ENCODE peak calls at places on chromosomes 12 and 14, in six cellular contexts. X is thoracic aorta; P is CD8-positive, alpha-beta T cell; C is choroid plexus epithelial cell; O is AG09309; M is breast epithelium. Y is an unnamed sample.
A peak's percentile ranks its signal among the peaks of the same experiment; 100 is the strongest.

GRCh38 chr12:78101946-78102635 is 271.4 kb downstream of the NAV3 start:
- DNase-seq in X (no peak), P (no peak), C (no peak), O (no peak), M (no peak), Y (no peak)

GRCh38 chr14:80784824-80785223 is 156.7 kb downstream of the CEP128 start:
- DNase-seq in X (no peak), P (no peak), C (peak; percentile 68), O (peak; percentile 29), M (no peak), Y (no peak)

GRCh38 chr12:66115083-66115600 is 15.4 kb downstream of the LLPH start:
- DNase-seq in X (no peak), P (no peak), C (no peak), O (no peak), M (no peak), Y (no peak)

GRCh38 chr12:132600048-132601032 is 10.0 kb downstream of the LRCOL1 start:
- DNase-seq in X (no peak), P (peak; percentile 24), C (peak; percentile 79), O (no peak), M (peak; percentile 74), Y (peak; percentile 63)

GRCh38 chr12:106645074-106645421 is 62.2 kb downstream of the RFX4 start:
- DNase-seq in X (no peak), P (no peak), C (peak; percentile 39), O (no peak), M (peak; percentile 66), Y (no peak)

GRCh38 chr12:29710104-29710503 is 73.6 kb downstream of the TMTC1 start:
- DNase-seq in X (no peak), P (no peak), C (no peak), O (no peak), M (no peak), Y (no peak)

GRCh38 chr12:104793280-104793679 is 164.8 kb downstream of the SLC41A2 start:
- DNase-seq in X (no peak), P (no peak), C (peak; percentile 13), O (peak; percentile 86), M (no peak), Y (no peak)

GRCh38 chr12:116631619-116632018 is 72.4 kb downstream of the MAP1LC3B2 start:
- DNase-seq in X (no peak), P (no peak), C (no peak), O (no peak), M (no peak), Y (no peak)

GRCh38 chr12:104578453-104578852 is 121.7 kb downstream of the CHST11 start:
- DNase-seq in X (no peak), P (no peak), C (peak; percentile 66), O (peak; percentile 46), M (no peak), Y (no peak)

DNA sequence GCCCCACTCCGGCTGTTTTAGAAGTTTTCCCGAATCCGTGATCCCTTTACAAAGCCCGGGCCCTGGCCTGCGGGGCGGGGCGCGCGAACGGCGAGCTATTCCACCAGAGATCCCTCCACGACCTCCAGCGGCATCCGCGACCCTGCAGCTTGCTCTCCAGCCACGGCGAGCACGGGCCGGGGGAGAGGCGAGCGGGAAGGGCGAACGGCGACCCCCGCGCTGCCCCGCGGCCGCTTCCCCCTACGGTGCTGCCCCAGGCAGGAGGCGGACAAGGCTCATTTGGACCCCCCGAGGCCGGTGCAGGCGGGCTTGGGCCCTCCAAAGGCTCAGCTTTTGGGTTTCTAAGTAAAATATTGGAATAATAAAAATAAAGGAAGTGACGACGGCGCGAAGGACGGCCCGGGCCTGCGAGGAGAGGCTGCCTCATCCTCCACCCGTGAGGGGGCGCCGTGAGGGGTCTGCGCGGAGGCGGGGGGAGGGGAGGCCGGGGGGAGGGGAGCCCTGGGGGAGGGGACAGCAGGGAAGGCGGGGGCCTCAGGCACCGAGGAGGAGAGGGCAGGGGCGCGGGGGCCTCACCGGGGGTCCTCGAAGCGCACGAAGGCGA is 600 bp downstream of the SRSF9 start:
- DNase-seq in X (no peak), P (peak; percentile 61), C (no peak), O (no peak), M (no peak), Y (no peak)
- TF ChIP-seq CTCF in X (no peak), P (no peak), C (peak; percentile 14), O (no peak), M (no peak), Y (peak; percentile 6)

DNA sequence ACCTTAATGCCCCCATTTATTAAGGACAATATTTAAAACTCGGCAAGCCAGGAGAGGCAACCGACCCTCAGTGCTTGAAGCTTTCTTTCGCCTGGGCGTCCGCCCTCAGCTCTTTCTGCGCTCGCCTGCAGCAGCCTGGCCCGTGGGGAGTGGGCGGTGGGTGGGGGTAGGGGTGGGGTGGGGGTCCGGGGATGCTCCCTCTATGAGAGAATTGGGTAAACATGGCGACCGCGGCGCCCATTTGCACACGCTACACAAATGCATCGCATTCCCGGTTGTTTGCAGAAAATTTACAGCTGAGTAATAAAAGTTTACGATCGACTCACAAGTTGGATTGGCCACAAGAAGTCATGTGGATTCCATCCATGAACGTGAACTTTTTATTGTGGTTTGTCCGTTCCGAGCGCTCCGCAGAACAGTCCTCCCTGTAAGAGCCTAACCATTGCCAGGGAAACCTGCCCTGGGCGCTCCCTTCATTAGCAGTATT is 7.7 kb downstream of the HOXC8 start:
- DNase-seq in X (no peak), P (no peak), C (no peak), O (peak; percentile 73), M (no peak), Y (no peak)
- H3K4me3 ChIP-seq in X (peak overlapping the region; percentile 69), P (no peak overlapping the region), C (no peak overlapping the region), O (peak overlapping the region; percentile 77), M (peak overlapping the region; percentile 80), Y (no peak overlapping the region)

DNA sequence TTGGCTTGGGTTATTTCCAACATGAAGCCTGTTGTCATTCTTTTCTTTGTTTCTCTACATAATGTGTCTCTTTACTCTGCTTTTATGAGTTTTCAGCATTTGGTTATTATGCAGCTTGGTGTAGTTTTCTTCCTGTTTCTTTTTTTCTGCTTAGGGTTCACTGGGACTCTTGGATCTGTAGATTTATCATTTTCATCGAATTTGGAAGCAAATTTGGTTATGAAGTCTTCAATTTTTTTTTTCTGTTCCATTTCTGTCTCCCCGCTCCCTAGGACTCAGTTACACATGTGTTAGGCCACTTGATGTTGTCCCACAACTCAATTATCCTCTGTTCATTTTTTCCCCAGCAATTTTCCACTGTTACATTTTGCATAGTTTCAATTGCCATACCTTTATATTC is 13.8 kb upstream of the BEGAIN start:
- DNase-seq in X (no peak), P (no peak), C (no peak), O (no peak), M (no peak), Y (no peak)
- TF ChIP-seq CTCF in X (no peak), P (no peak), C (no peak), O (no peak), M (no peak), Y (no peak)

GRCh38 chr14:65156568-65157366 is 54.5 kb upstream of the MAX start:
- DNase-seq in X (peak; percentile 21), P (no peak), C (peak; percentile 78), O (peak; percentile 80), M (no peak), Y (peak; percentile 90)
- H3K4me3 ChIP-seq in X (peak overlapping the region; percentile 66), P (no peak overlapping the region), C (no peak overlapping the region), O (peak overlapping the region; percentile 2), M (peak overlapping the region; percentile 60), Y (no peak overlapping the region)

DNA sequence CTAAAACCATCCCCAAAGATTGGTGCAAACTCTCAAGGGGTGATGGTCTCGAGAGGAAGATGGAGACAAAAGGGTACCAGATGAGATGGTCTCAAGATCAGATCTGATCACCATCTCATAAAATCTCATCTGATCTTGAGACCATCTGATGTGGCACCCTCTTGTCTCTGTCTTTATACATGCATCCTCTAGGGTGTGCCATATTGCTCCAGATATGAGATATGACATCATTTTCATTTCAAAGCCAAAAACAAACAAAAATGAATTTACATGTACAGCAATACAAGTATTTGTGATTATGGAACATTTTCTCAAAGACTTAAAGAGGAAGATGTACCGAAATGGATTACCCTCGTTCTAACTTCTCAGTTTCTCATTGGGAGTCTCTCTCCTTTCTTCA is 787.2 kb downstream of the GALC start:
- DNase-seq in X (no peak), P (no peak), C (no peak), O (no peak), M (no peak), Y (no peak)
- TF ChIP-seq CTCF in X (no peak), P (no peak), C (no peak), O (no peak), M (no peak), Y (no peak)